ENCODE peak calls at places on chromosomes 11 and 22, in nine cellular contexts. X, F, B, O, N, T, A, D and P are unnamed samples.

GRCh38 chr11:96391698-96392307 is 2.0 kb downstream of the JRKL start:
- DNase-seq in X (no peak), F (no peak), B (no peak), O (no peak), N (no peak), T (peak), A (no peak), D (no peak), P (no peak)

GRCh38 chr11:77589521-77590193 is at the start of gene AQP11:
- DNase-seq in X (peak), F (peak), B (peak), O (peak), N (peak), T (peak), A (peak), D (peak), P (peak)

GRCh38 chr22:31566484-31566883 is 70.1 kb downstream of the SFI1 start:
- DNase-seq in X (no peak), F (no peak), B (no peak), O (no peak), N (no peak), T (no peak), A (no peak), D (no peak), P (no peak)

GRCh38 chr22:50507991-50508884 is at the start of gene NCAPH2:
- DNase-seq in X (peak), F (peak), B (peak), O (peak), N (peak), T (peak), A (peak), D (peak), P (peak)

GRCh38 chr11:32586576-32587190 is 3.1 kb downstream of the EIF3M start:
- DNase-seq in X (no peak), F (no peak), B (no peak), O (no peak), N (no peak), T (peak), A (no peak), D (no peak), P (no peak)

GRCh38 chr11:75273331-75273988 is 32.9 kb downstream of the TPBGL start:
- DNase-seq in X (no peak), F (no peak), B (no peak), O (no peak), N (no peak), T (no peak), A (peak), D (no peak), P (no peak)

GRCh38 chr22:37088108-37088605 is 21.4 kb downstream of the TMPRSS6 start:
- DNase-seq in X (no peak), F (no peak), B (no peak), O (no peak), N (peak), T (peak), A (peak), D (no peak), P (no peak)

GRCh38 chr11:7019500-7020182 is 505 bp downstream of the ZNF214 start:
- DNase-seq in X (no peak), F (no peak), B (peak), O (no peak), N (no peak), T (no peak), A (no peak), D (no peak), P (no peak)

GRCh38 chr11:27124514-27125264 is 84.1 kb downstream of the BBOX1 start:
- DNase-seq in X (no peak), F (no peak), B (no peak), O (no peak), N (no peak), T (no peak), A (no peak), D (no peak), P (no peak)

GRCh38 chr11:68028802-68029475 is 1.5 kb upstream of the NDUFS8 start:
- DNase-seq in X (no peak), F (no peak), B (no peak), O (no peak), N (no peak), T (peak), A (no peak), D (no peak), P (no peak)

GRCh38 chr11:64204080-64204440 is 2.5 kb upstream of the FERMT3 start:
- DNase-seq in X (no peak), F (no peak), B (no peak), O (no peak), N (no peak), T (no peak), A (no peak), D (no peak), P (no peak)

GRCh38 chr22:29080061-29080975 is 7.5 kb downstream of the KREMEN1 start:
- DNase-seq in X (no peak), F (no peak), B (no peak), O (no peak), N (peak), T (peak), A (no peak), D (no peak), P (no peak)

GRCh38 chr22:20137671-20138416 is 6.2 kb downstream of the ZDHHC8 start:
- DNase-seq in X (no peak), F (peak), B (no peak), O (no peak), N (no peak), T (no peak), A (no peak), D (no peak), P (no peak)

GRCh38 chr11:80136991-80137390 is 696.2 kb upstream of the TENM4 start:
- DNase-seq in X (no peak), F (no peak), B (no peak), O (no peak), N (no peak), T (no peak), A (no peak), D (no peak), P (no peak)

GRCh38 chr11:104650234-104650633 is 248.0 kb downstream of the CASP12 start:
- DNase-seq in X (no peak), F (no peak), B (no peak), O (no peak), N (no peak), T (no peak), A (no peak), D (no peak), P (no peak)

GRCh38 chr11:111775024-111775710 is 9.0 kb upstream of the PPP2R1B start:
- DNase-seq in X (no peak), F (no peak), B (peak), O (no peak), N (no peak), T (peak), A (no peak), D (no peak), P (no peak)

GRCh38 chr11:95296165-95296564 is 65.2 kb upstream of the SESN3 start:
- DNase-seq in X (no peak), F (no peak), B (no peak), O (no peak), N (no peak), T (no peak), A (no peak), D (no peak), P (peak)

GRCh38 chr11:65310215-65310614 is 4.5 kb upstream of the CDC42EP2 start:
- DNase-seq in X (no peak), F (no peak), B (no peak), O (no peak), N (no peak), T (no peak), A (no peak), D (peak), P (no peak)

GRCh38 chr11:79438631-79439429 is 2.0 kb downstream of the TENM4 start:
- DNase-seq in X (no peak), F (peak), B (no peak), O (no peak), N (peak), T (no peak), A (no peak), D (no peak), P (no peak)

GRCh38 chr22:38317995-38318715 is 922 bp upstream of the CSNK1E start:
- DNase-seq in X (no peak), F (no peak), B (no peak), O (no peak), N (no peak), T (peak), A (no peak), D (peak), P (no peak)

GRCh38 chr11:65468874-65469333 is 29.9 kb upstream of the MALAT1 start:
- DNase-seq in X (peak), F (no peak), B (peak), O (no peak), N (no peak), T (peak), A (peak), D (peak), P (peak)

GRCh38 chr11:67271548-67272284 is 5.4 kb downstream of the GRK2 start:
- DNase-seq in X (peak), F (no peak), B (peak), O (no peak), N (no peak), T (no peak), A (peak), D (no peak), P (no peak)

GRCh38 chr22:35977136-35977535 is 51.5 kb downstream of the RBFOX2 start:
- DNase-seq in X (no peak), F (no peak), B (no peak), O (no peak), N (no peak), T (no peak), A (no peak), D (no peak), P (no peak)

GRCh38 chr11:47398551-47398950 is 9.8 kb upstream of the SLC39A13 start:
- DNase-seq in X (no peak), F (no peak), B (no peak), O (no peak), N (no peak), T (no peak), A (no peak), D (no peak), P (no peak)

GRCh38 chr22:38415561-38416321 is 39.3 kb downstream of the KCNJ4 start:
- DNase-seq in X (no peak), F (no peak), B (peak), O (no peak), N (no peak), T (no peak), A (peak), D (no peak), P (no peak)

GRCh38 chr11:93614111-93614784 is 47.2 kb upstream of the CEP295 start:
- DNase-seq in X (peak), F (no peak), B (no peak), O (no peak), N (no peak), T (no peak), A (no peak), D (no peak), P (no peak)

GRCh38 chr11:93063101-93063500 is 93.7 kb downstream of the MTNR1B start:
- DNase-seq in X (no peak), F (no peak), B (no peak), O (no peak), N (no peak), T (no peak), A (no peak), D (no peak), P (no peak)

GRCh38 chr11:102383839-102384238 is 36.8 kb downstream of the BIRC2 start:
- DNase-seq in X (no peak), F (no peak), B (no peak), O (no peak), N (no peak), T (no peak), A (no peak), D (no peak), P (no peak)

GRCh38 chr11:64788321-64789215 is 10.2 kb upstream of the SF1 start:
- DNase-seq in X (no peak), F (no peak), B (no peak), O (no peak), N (no peak), T (no peak), A (no peak), D (no peak), P (no peak)

GRCh38 chr11:111520565-111520964 is 6.0 kb downstream of the HOATZ start:
- DNase-seq in X (no peak), F (no peak), B (no peak), O (no peak), N (no peak), T (peak), A (no peak), D (no peak), P (no peak)

GRCh38 chr11:72724851-72725730 is 27.1 kb downstream of the ARAP1 start:
- DNase-seq in X (peak), F (no peak), B (no peak), O (peak), N (peak), T (peak), A (peak), D (peak), P (peak)

GRCh38 chr22:50191041-50191740 is 5.5 kb downstream of the TRABD start:
- DNase-seq in X (peak), F (no peak), B (no peak), O (peak), N (no peak), T (no peak), A (peak), D (peak), P (no peak)

GRCh38 chr22:33710326-33710725 is 209.9 kb downstream of the LARGE1 start:
- DNase-seq in X (no peak), F (no peak), B (no peak), O (no peak), N (no peak), T (no peak), A (no peak), D (no peak), P (no peak)

GRCh38 chr11:72773291-72773690 is 20.6 kb downstream of the STARD10 start:
- DNase-seq in X (no peak), F (no peak), B (no peak), O (no peak), N (peak), T (peak), A (no peak), D (no peak), P (no peak)

GRCh38 chr11:5504403-5504891 is 5.3 kb downstream of the UBQLN3 start:
- DNase-seq in X (no peak), F (no peak), B (no peak), O (no peak), N (no peak), T (no peak), A (no peak), D (no peak), P (no peak)

GRCh38 chr11:59963733-59964132 is at the start of gene OOSP4A:
- DNase-seq in X (no peak), F (no peak), B (no peak), O (no peak), N (no peak), T (no peak), A (no peak), D (no peak), P (no peak)

GRCh38 chr22:31140746-31141145 is 438 bp upstream of the PLA2G3 start:
- DNase-seq in X (no peak), F (no peak), B (no peak), O (no peak), N (no peak), T (no peak), A (no peak), D (no peak), P (no peak)